ENCODE peak calls at places on chromosome 16, in six cellular contexts. One of them, this sample, is unnamed. For H3K4me1, the result is how much of the 10 kb centered on the place peaks cover.

GRCh38 chr16:78098544-78099371 is 696 bp upstream of the WWOX start:
- DNase-seq in psoas muscle: no peak
- DNase-seq in aorta: no peak
- DNase-seq in effector memory CD4-positive, alpha-beta T cell: no peak
- DNase-seq in pancreas: no peak
- DNase-seq in CD8-positive, alpha-beta T cell: no peak
- DNase-seq in this sample: no peak

GRCh38 chr16:71373073-71373472 is 14.6 kb downstream of the CALB2 start:
- DNase-seq in effector memory CD4-positive, alpha-beta T cell: no peak
- DNase-seq in CD8-positive, alpha-beta T cell: no peak
- DNase-seq in psoas muscle: no peak
- DNase-seq in aorta: no peak
- DNase-seq in pancreas: no peak
- DNase-seq in this sample: no peak

GRCh38 chr16:19883296-19883951 is 1.2 kb downstream of the GPRC5B start:
- DNase-seq in CD8-positive, alpha-beta T cell: no peak
- DNase-seq in aorta: no peak
- DNase-seq in psoas muscle: peak
- DNase-seq in effector memory CD4-positive, alpha-beta T cell: no peak
- DNase-seq in pancreas: peak
- DNase-seq in this sample: no peak

GRCh38 chr16:28292731-28293588 is 635 bp downstream of the SBK1 start:
- DNase-seq in psoas muscle: no peak
- DNase-seq in effector memory CD4-positive, alpha-beta T cell: no peak
- DNase-seq in pancreas: peak
- DNase-seq in aorta: no peak
- DNase-seq in CD8-positive, alpha-beta T cell: peak
- DNase-seq in this sample: no peak

GRCh38 chr16:53664724-53665345 is 38.8 kb downstream of the RPGRIP1L start:
- DNase-seq in CD8-positive, alpha-beta T cell: no peak
- DNase-seq in aorta: peak
- DNase-seq in psoas muscle: no peak
- DNase-seq in effector memory CD4-positive, alpha-beta T cell: no peak
- DNase-seq in pancreas: no peak
- DNase-seq in this sample: no peak

GRCh38 chr16:29862383-29862883 is 593 bp downstream of the CDIPT start:
- DNase-seq in effector memory CD4-positive, alpha-beta T cell: no peak
- DNase-seq in psoas muscle: no peak
- DNase-seq in pancreas: no peak
- DNase-seq in aorta: no peak
- DNase-seq in CD8-positive, alpha-beta T cell: no peak
- DNase-seq in this sample: no peak

GRCh38 chr16:87460936-87461335 is 31.9 kb downstream of the ZCCHC14 start:
- DNase-seq in effector memory CD4-positive, alpha-beta T cell: no peak
- DNase-seq in pancreas: no peak
- DNase-seq in psoas muscle: no peak
- DNase-seq in aorta: no peak
- DNase-seq in CD8-positive, alpha-beta T cell: no peak
- DNase-seq in this sample: no peak

GRCh38 chr16:65681406-65681805 is 559.5 kb upstream of the CDH11 start:
- DNase-seq in psoas muscle: no peak
- DNase-seq in aorta: no peak
- DNase-seq in CD8-positive, alpha-beta T cell: no peak
- DNase-seq in effector memory CD4-positive, alpha-beta T cell: no peak
- DNase-seq in pancreas: no peak
- DNase-seq in this sample: no peak

GRCh38 chr16:54287758-54288591 is 1.4 kb upstream of the IRX3 start:
- DNase-seq in aorta: no peak
- DNase-seq in effector memory CD4-positive, alpha-beta T cell: no peak
- DNase-seq in CD8-positive, alpha-beta T cell: no peak
- DNase-seq in pancreas: no peak
- DNase-seq in psoas muscle: no peak
- DNase-seq in this sample: no peak

GRCh38 chr16:17412221-17412620 is 58.5 kb downstream of the XYLT1 start:
- DNase-seq in psoas muscle: no peak
- DNase-seq in CD8-positive, alpha-beta T cell: no peak
- DNase-seq in effector memory CD4-positive, alpha-beta T cell: no peak
- DNase-seq in pancreas: no peak
- DNase-seq in aorta: no peak
- DNase-seq in this sample: no peak
- H3K4me1 ChIP-seq in psoas muscle: under half
- H3K4me1 ChIP-seq in CD8-positive, alpha-beta T cell: under half
- H3K4me1 ChIP-seq in effector memory CD4-positive, alpha-beta T cell: under half
- H3K4me1 ChIP-seq in pancreas: under half
- H3K4me1 ChIP-seq in aorta: under half
- H3K4me1 ChIP-seq in this sample: under half

DNA sequence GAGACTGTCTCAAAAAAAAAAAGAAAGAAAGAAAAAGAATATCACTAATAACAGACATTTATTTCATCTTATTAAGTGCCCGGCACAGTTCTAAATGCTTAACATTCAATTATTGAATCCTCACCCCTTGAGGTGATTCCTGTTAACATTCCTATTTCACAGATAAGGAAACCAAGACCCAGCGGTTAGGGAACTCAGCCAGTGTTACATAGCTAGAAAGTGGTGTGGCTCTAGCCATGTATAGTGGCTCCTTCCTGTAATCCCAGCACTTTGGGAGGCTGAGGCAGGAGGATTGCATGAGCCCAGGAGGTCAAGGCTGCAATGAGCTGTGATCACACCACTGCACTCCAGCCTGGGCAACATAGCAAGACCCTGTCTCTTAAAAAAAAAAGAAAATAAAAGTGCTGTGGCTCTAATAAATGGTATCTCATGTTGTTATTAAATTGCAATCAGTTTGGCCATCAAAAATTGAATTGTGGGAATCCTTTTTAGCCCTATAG is 28.1 kb downstream of the ZNRF1 start:
- DNase-seq in effector memory CD4-positive, alpha-beta T cell: no peak
- DNase-seq in psoas muscle: no peak
- DNase-seq in CD8-positive, alpha-beta T cell: no peak
- DNase-seq in pancreas: no peak
- DNase-seq in aorta: no peak
- DNase-seq in this sample: no peak
- H3K27ac ChIP-seq in effector memory CD4-positive, alpha-beta T cell: no peak
- H3K27ac ChIP-seq in psoas muscle: peak
- H3K27ac ChIP-seq in CD8-positive, alpha-beta T cell: no peak
- H3K27ac ChIP-seq in pancreas: no peak
- H3K27ac ChIP-seq in aorta: no peak
- H3K27ac ChIP-seq in this sample: no peak

GRCh38 chr16:67540756-67541155 is 12.1 kb downstream of the RIPOR1 start:
- DNase-seq in pancreas: peak
- DNase-seq in effector memory CD4-positive, alpha-beta T cell: no peak
- DNase-seq in psoas muscle: no peak
- DNase-seq in CD8-positive, alpha-beta T cell: no peak
- DNase-seq in aorta: no peak
- DNase-seq in this sample: no peak

GRCh38 chr16:67538666-67539101 is 10.1 kb downstream of the RIPOR1 start:
- DNase-seq in aorta: no peak
- DNase-seq in pancreas: peak
- DNase-seq in CD8-positive, alpha-beta T cell: no peak
- DNase-seq in effector memory CD4-positive, alpha-beta T cell: no peak
- DNase-seq in psoas muscle: no peak
- DNase-seq in this sample: no peak

GRCh38 chr16:67539691-67540635 is 11.3 kb downstream of the RIPOR1 start:
- DNase-seq in pancreas: peak
- DNase-seq in effector memory CD4-positive, alpha-beta T cell: no peak
- DNase-seq in CD8-positive, alpha-beta T cell: no peak
- DNase-seq in psoas muscle: no peak
- DNase-seq in aorta: no peak
- DNase-seq in this sample: no peak

GRCh38 chr16:67537636-67538591 is 9.3 kb downstream of the RIPOR1 start:
- DNase-seq in psoas muscle: peak
- DNase-seq in effector memory CD4-positive, alpha-beta T cell: peak
- DNase-seq in CD8-positive, alpha-beta T cell: peak
- DNase-seq in aorta: peak
- DNase-seq in pancreas: peak
- DNase-seq in this sample: peak

GRCh38 chr16:67539271-67539670 is 10.6 kb downstream of the RIPOR1 start:
- DNase-seq in effector memory CD4-positive, alpha-beta T cell: no peak
- DNase-seq in psoas muscle: no peak
- DNase-seq in aorta: no peak
- DNase-seq in pancreas: peak
- DNase-seq in CD8-positive, alpha-beta T cell: no peak
- DNase-seq in this sample: no peak
- H3K4me3 ChIP-seq in effector memory CD4-positive, alpha-beta T cell: no peak
- H3K4me3 ChIP-seq in psoas muscle: peak
- H3K4me3 ChIP-seq in aorta: no peak
- H3K4me3 ChIP-seq in pancreas: no peak
- H3K4me3 ChIP-seq in CD8-positive, alpha-beta T cell: no peak
- H3K4me3 ChIP-seq in this sample: no peak

GRCh38 chr16:4318171-4318910 is 2.5 kb downstream of the GLIS2 start:
- DNase-seq in effector memory CD4-positive, alpha-beta T cell: no peak
- DNase-seq in pancreas: no peak
- DNase-seq in aorta: peak
- DNase-seq in CD8-positive, alpha-beta T cell: no peak
- DNase-seq in psoas muscle: no peak
- DNase-seq in this sample: no peak

GRCh38 chr16:4315185-4316102 is at the start of gene GLIS2:
- DNase-seq in psoas muscle: peak
- DNase-seq in pancreas: peak
- DNase-seq in aorta: peak
- DNase-seq in CD8-positive, alpha-beta T cell: no peak
- DNase-seq in effector memory CD4-positive, alpha-beta T cell: peak
- DNase-seq in this sample: no peak

GRCh38 chr16:4316103-4316731 is 350 bp downstream of the GLIS2 start:
- DNase-seq in effector memory CD4-positive, alpha-beta T cell: no peak
- DNase-seq in aorta: peak
- DNase-seq in CD8-positive, alpha-beta T cell: no peak
- DNase-seq in pancreas: peak
- DNase-seq in psoas muscle: no peak
- DNase-seq in this sample: no peak

GRCh38 chr16:4317471-4318170 is 1.8 kb downstream of the GLIS2 start:
- DNase-seq in aorta: peak
- DNase-seq in psoas muscle: no peak
- DNase-seq in pancreas: no peak
- DNase-seq in effector memory CD4-positive, alpha-beta T cell: no peak
- DNase-seq in CD8-positive, alpha-beta T cell: no peak
- DNase-seq in this sample: no peak

GRCh38 chr16:4316732-4317461 is 1.0 kb downstream of the GLIS2 start:
- DNase-seq in aorta: peak
- DNase-seq in psoas muscle: peak
- DNase-seq in effector memory CD4-positive, alpha-beta T cell: no peak
- DNase-seq in CD8-positive, alpha-beta T cell: no peak
- DNase-seq in pancreas: peak
- DNase-seq in this sample: no peak
- H3K4me1 ChIP-seq in aorta: under half
- H3K4me1 ChIP-seq in psoas muscle: under half
- H3K4me1 ChIP-seq in effector memory CD4-positive, alpha-beta T cell: under half
- H3K4me1 ChIP-seq in CD8-positive, alpha-beta T cell: under half
- H3K4me1 ChIP-seq in pancreas: under half
- H3K4me1 ChIP-seq in this sample: under half

DNA sequence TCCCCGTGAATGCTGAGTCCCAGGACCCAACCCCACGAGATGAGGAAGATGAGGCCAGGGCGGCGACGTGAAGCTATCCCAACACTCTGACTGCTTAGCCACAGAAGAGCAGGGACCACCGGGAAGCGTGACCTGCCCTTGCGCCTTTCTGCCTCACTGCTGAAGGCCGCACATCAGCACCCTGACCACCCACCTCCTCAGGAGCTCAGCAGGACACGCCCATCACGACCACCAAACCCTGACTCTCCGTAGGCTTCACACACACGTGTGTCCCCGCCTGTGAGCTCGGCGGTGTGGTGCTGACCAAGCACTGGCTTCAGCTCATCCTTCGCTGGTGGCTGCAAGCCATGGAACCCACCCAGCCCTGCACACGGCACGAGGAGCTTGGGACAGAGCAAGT is 97.8 kb downstream of the ZNF778 start:
- DNase-seq in pancreas: peak
- DNase-seq in effector memory CD4-positive, alpha-beta T cell: no peak
- DNase-seq in psoas muscle: no peak
- DNase-seq in aorta: no peak
- DNase-seq in CD8-positive, alpha-beta T cell: no peak
- DNase-seq in this sample: no peak
- H3K27ac ChIP-seq in pancreas: no peak
- H3K27ac ChIP-seq in effector memory CD4-positive, alpha-beta T cell: peak
- H3K27ac ChIP-seq in psoas muscle: peak
- H3K27ac ChIP-seq in aorta: no peak
- H3K27ac ChIP-seq in CD8-positive, alpha-beta T cell: peak
- H3K27ac ChIP-seq in this sample: peak

DNA sequence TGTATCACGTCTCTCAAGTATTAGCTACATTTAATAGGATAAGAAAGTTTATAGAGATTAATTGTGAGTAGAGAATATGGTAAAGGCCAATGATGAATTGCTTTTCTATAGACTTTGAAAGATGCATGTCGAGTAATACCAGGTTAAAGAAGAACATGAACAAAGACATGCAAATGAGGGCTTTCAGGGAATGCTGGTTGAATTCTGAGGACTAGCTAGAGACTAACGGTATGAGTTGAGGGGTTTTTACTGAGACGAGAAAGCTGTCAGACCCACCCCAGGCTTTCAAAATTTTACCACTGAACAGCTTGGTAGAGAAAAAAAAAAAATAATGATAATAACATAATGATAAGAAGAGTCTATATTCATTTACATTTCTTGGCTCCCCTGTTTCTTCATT is 796.0 kb upstream of the CDH8 start:
- DNase-seq in pancreas: no peak
- DNase-seq in CD8-positive, alpha-beta T cell: no peak
- DNase-seq in aorta: no peak
- DNase-seq in psoas muscle: no peak
- DNase-seq in effector memory CD4-positive, alpha-beta T cell: no peak
- DNase-seq in this sample: no peak
- H3K4me3 ChIP-seq in pancreas: no peak
- H3K4me3 ChIP-seq in CD8-positive, alpha-beta T cell: no peak
- H3K4me3 ChIP-seq in aorta: no peak
- H3K4me3 ChIP-seq in psoas muscle: no peak
- H3K4me3 ChIP-seq in effector memory CD4-positive, alpha-beta T cell: no peak
- H3K4me3 ChIP-seq in this sample: no peak

GRCh38 chr16:85208181-85208580 is 95.9 kb upstream of the CIBAR2 start:
- DNase-seq in effector memory CD4-positive, alpha-beta T cell: no peak
- DNase-seq in CD8-positive, alpha-beta T cell: no peak
- DNase-seq in psoas muscle: no peak
- DNase-seq in aorta: no peak
- DNase-seq in pancreas: peak
- DNase-seq in this sample: no peak
- H3K4me1 ChIP-seq in effector memory CD4-positive, alpha-beta T cell: under half
- H3K4me1 ChIP-seq in CD8-positive, alpha-beta T cell: under half
- H3K4me1 ChIP-seq in psoas muscle: half or more
- H3K4me1 ChIP-seq in aorta: under half
- H3K4me1 ChIP-seq in pancreas: under half
- H3K4me1 ChIP-seq in this sample: under half

This sample was measured in naive thymus-derived CD4-positive, alpha-beta T cell.